ENCODE peak calls at places on chromosomes 6 and 20, in eight cellular contexts. X, H, W, E, V, B, P and A are unnamed samples.

GRCh38 chr6:13859871-13860555 is 45.7 kb upstream of the MCUR1 start:
- DNase-seq in E (peak; percentile 70), V (no peak), W (no peak), P (no peak), X (no peak), B (no peak), H (peak; percentile 61), A (no peak)

GRCh38 chr6:43076928-43077809 is 1.1 kb downstream of the PTK7 start:
- DNase-seq in X (peak; percentile 42), P (no peak), V (no peak), W (no peak), E (no peak), B (peak; percentile 44), H (peak; percentile 80), A (no peak)

GRCh38 chr6:148134566-148134965 is 208.1 kb upstream of the SASH1 start:
- DNase-seq in B (no peak), P (no peak), V (no peak), X (no peak), H (no peak), W (no peak), E (no peak), A (no peak)

GRCh38 chr6:98036344-98036743 is 753.3 kb upstream of the MMS22L start:
- DNase-seq in H (no peak), W (no peak), E (no peak), B (no peak), V (no peak), P (no peak), X (no peak), A (no peak)

GRCh38 chr6:130600880-130601341 is 226.3 kb upstream of the SMLR1 start:
- DNase-seq in V (no peak), X (peak; percentile 43), B (peak; percentile 95), H (no peak), W (no peak), E (no peak), P (peak; percentile 67), A (no peak)

GRCh38 chr6:131532476-131533108 is 40.4 kb upstream of the ARG1 start:
- DNase-seq in X (peak; percentile 6), P (no peak), W (no peak), H (no peak), E (no peak), V (no peak), B (peak; percentile 12), A (no peak)

GRCh38 chr6:19137419-19138035 is 699.6 kb upstream of the ID4 start:
- DNase-seq in P (no peak), X (no peak), W (no peak), H (no peak), B (no peak), V (no peak), E (no peak), A (no peak)

GRCh38 chr6:121522265-121522664 is 86.8 kb downstream of the GJA1 start:
- DNase-seq in X (peak; percentile 99), B (no peak), H (no peak), W (peak; percentile 77), E (no peak), P (peak; percentile 96), V (no peak), A (no peak)

GRCh38 chr6:110529355-110529754 is 52.9 kb upstream of the SLC22A16 start:
- DNase-seq in V (peak; percentile 64), W (no peak), E (no peak), X (peak; percentile 87), P (peak; percentile 84), H (no peak), B (peak; percentile 47), A (no peak)

GRCh38 chr20:62416651-62417637 is 9.9 kb upstream of the CABLES2 start:
- DNase-seq in P (no peak), H (no peak), X (no peak), E (no peak), W (no peak), V (no peak), B (no peak), A (no peak)

GRCh38 chr6:109768485-109768884 is 77.4 kb downstream of the FIG4 start:
- DNase-seq in B (no peak), V (no peak), W (no peak), P (no peak), E (no peak), X (peak; percentile 87), H (no peak), A (no peak)

GRCh38 chr6:39821739-39822532 is 29.8 kb downstream of the DAAM2 start:
- DNase-seq in X (no peak), H (no peak), P (no peak), V (no peak), E (no peak), W (no peak), B (no peak), A (no peak)

GRCh38 chr6:101401792-101402617 is 8.5 kb downstream of the GRIK2 start:
- DNase-seq in B (no peak), X (no peak), H (peak; percentile 86), E (no peak), W (no peak), P (no peak), V (no peak), A (no peak)

GRCh38 chr6:44002591-44003344 is 124.5 kb downstream of the MRPL14 start:
- DNase-seq in W (peak; percentile 76), X (peak; percentile 42), V (peak; percentile 36), H (peak; percentile 72), E (peak; percentile 65), P (peak; percentile 48), B (peak; percentile 88), A (no peak)

GRCh38 chr20:56788041-56788670 is 159.1 kb downstream of the TFAP2C start:
- DNase-seq in B (no peak), V (no peak), W (peak; percentile 100), H (no peak), E (peak; percentile 47), X (peak; percentile 83), P (peak; percentile 99), A (no peak)

GRCh38 chr6:52019851-52020250 is 67.6 kb downstream of the PKHD1 start:
- DNase-seq in X (no peak), P (no peak), V (no peak), W (no peak), H (no peak), E (no peak), B (no peak), A (no peak)

GRCh38 chr6:22145823-22146379 is 150.9 kb downstream of the PRL start:
- DNase-seq in H (peak; percentile 75), E (no peak), W (peak; percentile 13), P (peak; percentile 83), B (peak; percentile 39), X (peak; percentile 63), V (peak; percentile 49), A (no peak)

DNA sequence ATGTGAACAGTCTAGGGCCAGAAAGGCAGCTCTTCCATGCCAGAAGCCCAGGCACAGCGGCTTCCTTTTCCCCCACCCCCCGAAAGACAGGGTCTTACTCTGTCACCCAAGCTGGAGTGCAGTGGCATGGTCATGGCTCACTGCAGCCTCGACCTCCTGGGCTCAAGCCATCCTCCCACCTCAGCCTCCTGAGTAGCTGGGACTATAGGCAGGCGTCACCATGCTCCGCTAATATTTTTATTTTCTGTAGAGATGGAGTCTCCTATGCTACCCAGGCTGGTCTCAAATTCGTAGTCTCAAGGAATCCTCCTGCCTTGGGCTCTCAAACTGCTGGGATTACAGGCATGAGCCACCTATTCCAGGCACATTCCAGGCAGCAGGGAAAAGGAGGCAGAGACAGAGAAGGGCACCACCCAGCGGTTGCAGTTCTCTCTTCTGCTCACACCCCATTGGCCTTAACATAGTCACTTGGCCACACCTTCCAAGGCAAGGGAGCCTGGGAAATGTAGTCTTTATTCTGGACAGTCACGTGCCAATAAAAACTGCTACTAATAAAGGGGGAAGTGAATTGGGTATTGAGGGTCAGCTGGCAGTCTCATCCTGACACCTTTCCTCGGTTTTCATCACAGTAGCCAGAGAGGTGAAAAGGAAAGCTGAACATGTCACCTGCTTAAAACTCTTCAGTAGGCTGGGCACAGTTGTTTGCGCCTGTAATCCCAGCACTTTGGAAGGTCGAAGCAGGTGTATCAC is 205.9 kb downstream of the ZMYND8 start:
- DNase-seq in E (no peak), H (peak; percentile 82), V (peak; percentile 37), W (peak; percentile 79), X (peak; percentile 81), P (peak; percentile 87), B (peak; percentile 85), A (peak; percentile 3)
- TF ChIP-seq CTCF in E (peak; percentile 25), H (peak; percentile 80), V (peak; percentile 38), W (peak; percentile 66), X (peak; percentile 84), P (peak; percentile 89), B (peak; percentile 82), A (peak; percentile 53)

GRCh38 chr6:144416773-144417172 is 131.6 kb downstream of the UTRN start:
- DNase-seq in H (no peak), X (peak; percentile 45), V (no peak), E (no peak), B (no peak), P (no peak), W (no peak), A (no peak)
- H3K4me3 ChIP-seq in H (no peak overlapping the region), X (no peak overlapping the region), V (no peak overlapping the region), E (no peak overlapping the region), B (no peak overlapping the region), P (no peak overlapping the region), W (no peak overlapping the region), A (no peak overlapping the region)

GRCh38 chr6:4756247-4756646 is 20.0 kb upstream of the CDYL start:
- DNase-seq in B (no peak), E (no peak), X (no peak), P (no peak), H (no peak), V (no peak), W (no peak), A (no peak)

GRCh38 chr6:4763921-4764320 is 12.3 kb upstream of the CDYL start:
- DNase-seq in V (no peak), H (no peak), E (no peak), B (no peak), P (no peak), W (no peak), X (no peak), A (no peak)

GRCh38 chr6:4759997-4760396 is 16.2 kb upstream of the CDYL start:
- DNase-seq in W (no peak), P (no peak), V (no peak), H (no peak), E (no peak), X (no peak), B (no peak), A (no peak)

GRCh38 chr6:4762294-4762693 is 13.9 kb upstream of the CDYL start:
- DNase-seq in E (no peak), B (no peak), P (no peak), X (no peak), W (no peak), V (no peak), H (no peak), A (no peak)

GRCh38 chr6:4760773-4761172 is 15.4 kb upstream of the CDYL start:
- DNase-seq in W (no peak), P (no peak), H (no peak), E (no peak), B (no peak), V (no peak), X (no peak), A (no peak)
- TF ChIP-seq CTCF in W (no peak), P (no peak), H (no peak), E (no peak), B (no peak), V (no peak), X (no peak), A (no peak)

GRCh38 chr6:166589786-166590574 is 3.5 kb upstream of the RAMACL start:
- DNase-seq in B (no peak), E (no peak), X (no peak), P (no peak), W (no peak), H (peak; percentile 62), V (no peak), A (no peak)
- H3K4me3 ChIP-seq in B (no peak overlapping the region), E (no peak overlapping the region), X (no peak overlapping the region), P (no peak overlapping the region), W (no peak overlapping the region), H (no peak overlapping the region), V (no peak overlapping the region), A (no peak overlapping the region)

GRCh38 chr6:80132942-80133517 is 26.6 kb downstream of the BCKDHB start:
- DNase-seq in E (no peak), B (peak; percentile 87), H (peak; percentile 39), X (peak; percentile 80), P (peak; percentile 90), W (peak; percentile 51), V (peak; percentile 52), A (no peak)
- TF ChIP-seq CTCF in E (no peak), B (peak; percentile 72), H (peak; percentile 74), X (peak; percentile 57), P (peak; percentile 79), W (peak; percentile 40), V (no peak), A (peak; percentile 15)